ENCODE peak calls at places on chromosome X, in five cellular contexts. V is CD8-positive, alpha-beta T cell; O is K562; I is fibroblast of the aortic adventitia; Z is endothelial cell of umbilical vein. L is an unnamed sample.

GRCh38 chrX:11665144-11666040 is at the start of gene ARHGAP6:
- DNase-seq in V (no peak), O (no peak), I (peak), Z (peak), L (peak)

GRCh38 chrX:29477878-29478277 is 737.5 kb upstream of the MAGEB2 start:
- DNase-seq in V (no peak), O (no peak), I (no peak), Z (no peak), L (no peak)

GRCh38 chrX:123217077-123217476 is 33.0 kb downstream of the GRIA3 start:
- DNase-seq in V (no peak), O (peak), I (peak), Z (no peak), L (no peak)

GRCh38 chrX:105564536-105564935 is 257.8 kb upstream of the NRK start:
- DNase-seq in V (no peak), O (no peak), I (peak), Z (no peak), L (no peak)

GRCh38 chrX:130393451-130394074 is 8.1 kb upstream of the GPR119 start:
- DNase-seq in V (no peak), O (peak), I (peak), Z (peak), L (peak)

GRCh38 chrX:1483843-1484637 is 31.3 kb upstream of the ASMTL start:
- DNase-seq in V (peak), O (no peak), I (no peak), Z (no peak), L (peak)

GRCh38 chrX:110914281-110914680 is 118.7 kb upstream of the CHRDL1 start:
- DNase-seq in V (no peak), O (no peak), I (peak), Z (no peak), L (no peak)

GRCh38 chrX:16433021-16433420 is 216.9 kb upstream of the S100G start:
- DNase-seq in V (no peak), O (no peak), I (no peak), Z (no peak), L (no peak)

GRCh38 chrX:39327255-39327654 is 526.0 kb downstream of the MID1IP1 start:
- DNase-seq in V (no peak), O (no peak), I (no peak), Z (peak), L (no peak)

GRCh38 chrX:56729152-56729557 is at the start of gene NBDY:
- DNase-seq in V (peak), O (peak), I (peak), Z (peak), L (peak)

GRCh38 chrX:108186811-108187210 is 95.2 kb downstream of the ATG4A start:
- DNase-seq in V (no peak), O (no peak), I (peak), Z (peak), L (no peak)

GRCh38 chrX:135973025-135973547 is 702 bp downstream of the MMGT1 start:
- DNase-seq in V (no peak), O (peak), I (peak), Z (no peak), L (peak)

GRCh38 chrX:123993326-123993725 is 31.8 kb downstream of the STAG2 start:
- DNase-seq in V (no peak), O (no peak), I (peak), Z (peak), L (no peak)

GRCh38 chrX:94914235-94914634 is 1240.2 kb downstream of the FAM133A start:
- DNase-seq in V (no peak), O (no peak), I (no peak), Z (no peak), L (no peak)

GRCh38 chrX:46198858-46199257 is 346.4 kb downstream of the ZNF674 start:
- DNase-seq in V (no peak), O (no peak), I (no peak), Z (no peak), L (no peak)

GRCh38 chrX:72358313-72358712 is 52.6 kb upstream of the CITED1 start:
- DNase-seq in V (no peak), O (no peak), I (no peak), Z (no peak), L (no peak)

GRCh38 chrX:135572436-135572835 is 52.0 kb downstream of the INTS6L start:
- DNase-seq in V (no peak), O (no peak), I (peak), Z (no peak), L (no peak)

GRCh38 chrX:118528089-118528753 is 32.6 kb downstream of the DOCK11 start:
- DNase-seq in V (peak), O (no peak), I (no peak), Z (no peak), L (peak)

GRCh38 chrX:103644125-103644524 is 15.3 kb downstream of the TCEAL1 start:
- DNase-seq in V (no peak), O (no peak), I (no peak), Z (no peak), L (no peak)

GRCh38 chrX:78437621-78438020 is 110.2 kb upstream of the CYSLTR1 start:
- DNase-seq in V (no peak), O (no peak), I (no peak), Z (no peak), L (no peak)

GRCh38 chrX:68177542-68177941 is 255.8 kb downstream of the OPHN1 start:
- DNase-seq in V (no peak), O (no peak), I (no peak), Z (no peak), L (no peak)

GRCh38 chrX:130118396-130118795 is 8.1 kb upstream of the ELF4 start:
- DNase-seq in V (no peak), O (no peak), I (peak), Z (peak), L (peak)

GRCh38 chrX:72304877-72305276 is 837 bp downstream of the CITED1 start:
- DNase-seq in V (no peak), O (no peak), I (no peak), Z (no peak), L (no peak)

GRCh38 chrX:8803326-8803725 is 2.1 kb upstream of the FAM9A start:
- DNase-seq in V (no peak), O (no peak), I (no peak), Z (no peak), L (no peak)

GRCh38 chrX:31099536-31100090 is 27.8 kb upstream of the FTHL17 start:
- DNase-seq in V (no peak), O (no peak), I (no peak), Z (no peak), L (peak)

GRCh38 chrX:101658661-101659477 is 781 bp downstream of the ARMCX2 start:
- DNase-seq in V (peak), O (peak), I (peak), Z (peak), L (peak)

GRCh38 chrX:1336331-1337143 is at the start of gene IL3RA:
- DNase-seq in V (no peak), O (no peak), I (no peak), Z (peak), L (peak)

GRCh38 chrX:130009658-130010223 is 27.3 kb downstream of the BCORL1 start:
- DNase-seq in V (no peak), O (no peak), I (no peak), Z (no peak), L (no peak)

GRCh38 chrX:139077303-139078131 is 366.0 kb upstream of the FGF13 start:
- DNase-seq in V (no peak), O (no peak), I (peak), Z (no peak), L (no peak)

GRCh38 chrX:139423186-139423585 is 107.4 kb upstream of the F9 start:
- DNase-seq in V (no peak), O (no peak), I (no peak), Z (no peak), L (no peak)

GRCh38 chrX:85569691-85570090 is 190.2 kb upstream of the POF1B start:
- DNase-seq in V (no peak), O (no peak), I (no peak), Z (no peak), L (no peak)

GRCh38 chrX:44068043-44068442 is 94.9 kb upstream of the NDP start:
- DNase-seq in V (no peak), O (no peak), I (no peak), Z (no peak), L (no peak)

GRCh38 chrX:1486749-1487361 is 34.1 kb upstream of the ASMTL start:
- DNase-seq in V (peak), O (no peak), I (no peak), Z (no peak), L (no peak)

GRCh38 chrX:82757614-82758013 is 750.5 kb upstream of the POU3F4 start:
- DNase-seq in V (no peak), O (no peak), I (no peak), Z (no peak), L (no peak)

GRCh38 chrX:128460835-128461234 is 408.6 kb upstream of the ACTRT1 start:
- DNase-seq in V (no peak), O (no peak), I (no peak), Z (peak), L (no peak)

GRCh38 chrX:107429090-107429489 is 20.4 kb upstream of the FRMPD3 start:
- DNase-seq in V (peak), O (no peak), I (peak), Z (no peak), L (peak)

GRCh38 chrX:115311666-115312065 is 22.2 kb downstream of the LUZP4 start:
- DNase-seq in V (no peak), O (no peak), I (no peak), Z (no peak), L (no peak)

GRCh38 chrX:100413231-100413630 is 3.2 kb upstream of the PCDH19 start:
- DNase-seq in V (no peak), O (peak), I (peak), Z (peak), L (peak)
- TF ChIP-seq CTCF in V (no peak), O (no peak), I (peak), Z (no peak), L (peak)

GRCh38 chrX:48477960-48478755 is 2.2 kb downstream of the FTSJ1 start:
- DNase-seq in V (no peak), O (no peak), I (no peak), Z (no peak), L (no peak)
- H3K4me3 ChIP-seq in V (no peak), O (no peak), I (no peak), Z (no peak), L (no peak)

GRCh38 chrX:149938427-149939270 is at the start of gene EOLA2:
- DNase-seq in V (peak), O (peak), I (peak), Z (peak), L (peak)

GRCh38 chrX:149937881-149938426 is 337 bp downstream of the EOLA2 start:
- DNase-seq in V (no peak), O (peak), I (no peak), Z (no peak), L (peak)

GRCh38 chrX:149939271-149940014 is 1.2 kb upstream of the EOLA2 start:
- DNase-seq in V (peak), O (peak), I (peak), Z (peak), L (peak)

GRCh38 chrX:149940015-149940716 is 1.9 kb upstream of the EOLA2 start:
- DNase-seq in V (peak), O (peak), I (peak), Z (peak), L (peak)
- TF ChIP-seq CTCF in V (peak), O (peak), I (no peak), Z (peak), L (peak)

GRCh38 chrX:154380787-154381186 is 1.7 kb downstream of the EMD start:
- DNase-seq in V (no peak), O (no peak), I (no peak), Z (no peak), L (no peak)
- H3K4me3 ChIP-seq in V (no peak), O (peak), I (peak), Z (no peak), L (peak)

GRCh38 chrX:133849676-133850075 is 135.7 kb downstream of the GPC3 start:
- DNase-seq in V (no peak), O (no peak), I (no peak), Z (no peak), L (no peak)

GRCh38 chrX:133856819-133857218 is 128.6 kb downstream of the GPC3 start:
- DNase-seq in V (no peak), O (no peak), I (no peak), Z (no peak), L (no peak)

GRCh38 chrX:133857648-133858269 is 127.6 kb downstream of the GPC3 start:
- DNase-seq in V (no peak), O (no peak), I (no peak), Z (no peak), L (no peak)

GRCh38 chrX:133850414-133850813 is 135.0 kb downstream of the GPC3 start:
- DNase-seq in V (no peak), O (no peak), I (no peak), Z (no peak), L (no peak)

DNA sequence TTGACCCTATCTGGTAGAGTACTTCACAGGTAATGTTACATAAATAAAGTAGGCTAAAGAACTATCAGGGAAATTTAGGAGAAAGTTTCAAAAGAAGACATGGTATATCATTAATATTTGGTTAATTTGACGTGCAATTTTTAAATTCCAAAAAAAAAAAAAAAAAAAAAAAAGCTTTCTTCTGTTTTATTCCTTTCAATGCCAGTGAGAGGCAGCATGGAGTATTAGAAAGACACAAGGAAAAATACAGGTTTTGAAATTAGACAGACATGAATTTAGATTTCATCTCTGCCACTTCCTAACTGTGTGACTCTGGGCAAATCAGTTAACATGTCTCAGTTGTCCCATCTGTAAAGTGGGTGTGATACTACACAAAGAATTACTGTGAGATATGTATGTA is 132.6 kb downstream of the GPC3 start:
- DNase-seq in V (no peak), O (no peak), I (no peak), Z (no peak), L (no peak)
- TF ChIP-seq CTCF in V (no peak), O (no peak), I (no peak), Z (no peak), L (no peak)

DNA sequence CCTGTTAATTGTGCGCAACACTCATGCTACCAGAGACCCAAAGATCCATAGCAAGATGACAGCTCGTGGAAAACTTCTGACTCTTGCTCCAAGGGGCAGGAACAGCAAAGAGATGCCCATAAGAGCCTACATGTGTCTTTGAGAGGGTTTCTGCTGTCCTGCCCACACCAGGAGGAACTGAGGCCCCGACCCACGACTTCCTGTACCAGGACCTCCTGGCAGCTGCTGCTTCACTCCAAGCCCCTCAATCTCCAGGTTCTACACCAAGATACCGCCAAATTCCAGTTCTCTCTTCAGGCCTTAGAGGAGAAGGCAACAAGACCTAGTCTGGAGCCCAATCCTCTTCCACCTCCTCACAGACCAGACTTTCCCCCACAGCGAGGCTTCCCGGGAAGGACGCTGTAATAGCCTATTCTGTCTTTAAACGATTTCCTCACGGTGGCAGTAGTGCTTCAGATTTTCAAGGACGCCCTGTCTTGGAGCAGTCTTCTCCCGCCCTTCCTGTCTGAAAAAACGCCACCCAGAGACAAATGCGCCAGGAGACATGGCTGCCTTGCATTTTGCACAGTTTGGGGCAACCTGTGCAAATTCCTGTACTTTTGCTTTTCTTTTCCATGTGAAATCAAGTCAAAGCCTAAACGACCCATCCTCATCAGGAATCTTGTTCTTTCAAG is 230.2 kb upstream of the STK26 start:
- DNase-seq in V (peak), O (no peak), I (peak), Z (no peak), L (peak)
- H3K4me3 ChIP-seq in V (no peak), O (no peak), I (peak), Z (no peak), L (no peak)

GRCh38 chrX:23908219-23909003 is 605 bp downstream of the CXorf58 start:
- DNase-seq in V (no peak), O (no peak), I (no peak), Z (no peak), L (peak)
- TF ChIP-seq CTCF in V (no peak), O (peak), I (peak), Z (no peak), L (peak)

GRCh38 chrX:36961590-36961989 is 46.6 kb upstream of the FAM47C start:
- DNase-seq in V (no peak), O (no peak), I (no peak), Z (no peak), L (no peak)

GRCh38 chrX:36957425-36958328 is 50.5 kb upstream of the FAM47C start:
- DNase-seq in V (no peak), O (no peak), I (no peak), Z (peak), L (no peak)

GRCh38 chrX:36963852-36964251 is 44.3 kb upstream of the FAM47C start:
- DNase-seq in V (no peak), O (no peak), I (no peak), Z (no peak), L (no peak)

GRCh38 chrX:36963069-36963808 is 44.9 kb upstream of the FAM47C start:
- DNase-seq in V (no peak), O (no peak), I (no peak), Z (no peak), L (no peak)
- H3K4me3 ChIP-seq in V (no peak), O (no peak), I (no peak), Z (no peak), L (no peak)

GRCh38 chrX:37781808-37782207 is 1.9 kb downstream of the CYBB start:
- DNase-seq in V (no peak), O (no peak), I (no peak), Z (peak), L (no peak)
- TF ChIP-seq CTCF in V (no peak), O (no peak), I (no peak), Z (no peak), L (no peak)

L was measured in GM12865.